ENCODE peak calls at places on chromosome 21, in eight cellular contexts. F, K, A, H, O, N, M and L are unnamed samples.

GRCh38 chr21:43916691-43917514 is 51.9 kb downstream of the AGPAT3 start:
- DNase-seq in F (no peak), K (peak), A (peak), H (no peak), O (no peak), N (no peak), M (no peak), L (no peak)

GRCh38 chr21:44944596-44944995 is 4.8 kb downstream of the SLX9 start:
- DNase-seq in F (no peak), K (no peak), A (no peak), H (no peak), O (no peak), N (no peak), M (no peak), L (no peak)

GRCh38 chr21:38136201-38136600 is 120.6 kb upstream of the KCNJ15 start:
- DNase-seq in F (no peak), K (no peak), A (no peak), H (no peak), O (no peak), N (no peak), M (peak), L (no peak)

GRCh38 chr21:44510508-44511218 is 29.3 kb downstream of the KRTAP10-1 start:
- DNase-seq in F (peak), K (peak), A (peak), H (peak), O (peak), N (peak), M (peak), L (no peak)

GRCh38 chr21:42865361-42866160 is 13.8 kb downstream of the WDR4 start:
- DNase-seq in F (peak), K (no peak), A (no peak), H (no peak), O (no peak), N (peak), M (no peak), L (no peak)

GRCh38 chr21:42578761-42579415 is 65.2 kb downstream of the SLC37A1 start:
- DNase-seq in F (no peak), K (no peak), A (no peak), H (no peak), O (no peak), N (no peak), M (no peak), L (no peak)

GRCh38 chr21:44838038-44838895 is 20.4 kb upstream of the SUMO3 start:
- DNase-seq in F (no peak), K (no peak), A (no peak), H (no peak), O (no peak), N (no peak), M (no peak), L (no peak)

GRCh38 chr21:46056450-46056903 is 41.4 kb upstream of the COL6A2 start:
- DNase-seq in F (no peak), K (no peak), A (no peak), H (peak), O (no peak), N (no peak), M (no peak), L (peak)

GRCh38 chr21:34074283-34075098 is 1.1 kb downstream of the MRPS6 start:
- DNase-seq in F (no peak), K (no peak), A (peak), H (no peak), O (no peak), N (no peak), M (peak), L (no peak)

GRCh38 chr21:46545363-46545762 is 59.5 kb downstream of the S100B start:
- DNase-seq in F (no peak), K (no peak), A (no peak), H (no peak), O (no peak), N (no peak), M (peak), L (no peak)

GRCh38 chr21:31108969-31109368 is 70.7 kb upstream of the KRTAP19-8 start:
- DNase-seq in F (no peak), K (no peak), A (peak), H (no peak), O (no peak), N (no peak), M (peak), L (no peak)

GRCh38 chr21:45294509-45295291 is 7.0 kb upstream of the POFUT2 start:
- DNase-seq in F (no peak), K (no peak), A (no peak), H (peak), O (no peak), N (no peak), M (peak), L (peak)

GRCh38 chr21:31530918-31531705 is 128.4 kb upstream of the SOD1 start:
- DNase-seq in F (no peak), K (no peak), A (no peak), H (no peak), O (no peak), N (no peak), M (peak), L (no peak)

GRCh38 chr21:28207776-28208175 is 784.9 kb downstream of the LTN1 start:
- DNase-seq in F (no peak), K (no peak), A (no peak), H (no peak), O (no peak), N (no peak), M (peak), L (no peak)

GRCh38 chr21:44429894-44430293 is 25.4 kb upstream of the LRRC3 start:
- DNase-seq in F (no peak), K (no peak), A (no peak), H (no peak), O (no peak), N (no peak), M (no peak), L (no peak)

GRCh38 chr21:36499578-36500471 is 19.9 kb upstream of the CLDN14 start:
- DNase-seq in F (no peak), K (no peak), A (no peak), H (no peak), O (no peak), N (peak), M (peak), L (no peak)

GRCh38 chr21:45845063-45845789 is 136.3 kb upstream of the COL6A1 start:
- DNase-seq in F (no peak), K (no peak), A (no peak), H (no peak), O (no peak), N (no peak), M (no peak), L (no peak)

GRCh38 chr21:38319781-38320180 is 63.0 kb downstream of the KCNJ15 start:
- DNase-seq in F (no peak), K (no peak), A (no peak), H (no peak), O (no peak), N (no peak), M (peak), L (no peak)

GRCh38 chr21:35648512-35648911 is 411.8 kb downstream of the SETD4 start:
- DNase-seq in F (no peak), K (no peak), A (peak), H (no peak), O (no peak), N (no peak), M (peak), L (no peak)

GRCh38 chr21:26077523-26077922 is 93.0 kb downstream of the APP start:
- DNase-seq in F (no peak), K (no peak), A (no peak), H (no peak), O (no peak), N (no peak), M (no peak), L (no peak)

GRCh38 chr21:43034098-43034497 is 41.5 kb downstream of the CBS start:
- DNase-seq in F (no peak), K (no peak), A (no peak), H (no peak), O (no peak), N (no peak), M (no peak), L (no peak)

GRCh38 chr21:43355925-43356289 is 71.0 kb downstream of the SIK1 start:
- DNase-seq in F (no peak), K (no peak), A (peak), H (no peak), O (no peak), N (no peak), M (no peak), L (no peak)

GRCh38 chr21:35215870-35216269 is 166.8 kb upstream of the RUNX1 start:
- DNase-seq in F (no peak), K (no peak), A (no peak), H (no peak), O (no peak), N (no peak), M (no peak), L (no peak)

GRCh38 chr21:43917515-43918384 is 52.7 kb downstream of the AGPAT3 start:
- DNase-seq in F (no peak), K (no peak), A (peak), H (no peak), O (no peak), N (no peak), M (peak), L (no peak)

GRCh38 chr21:46188226-46189212 is 4.3 kb upstream of the SPATC1L start:
- DNase-seq in F (peak), K (no peak), A (no peak), H (peak), O (no peak), N (peak), M (peak), L (no peak)

GRCh38 chr21:43929217-43929971 is 64.4 kb downstream of the AGPAT3 start:
- DNase-seq in F (no peak), K (no peak), A (no peak), H (no peak), O (no peak), N (no peak), M (no peak), L (no peak)

GRCh38 chr21:41832230-41833137 is 46.7 kb downstream of the PRDM15 start:
- DNase-seq in F (no peak), K (no peak), A (no peak), H (no peak), O (no peak), N (no peak), M (peak), L (no peak)